ENCODE peak calls at places on chromosomes 16 and 17, in ten cellular contexts. B is heart left ventricle, X is ascending aorta, J is fibroblast of lung, T is BJ, Y is fibroblast of the aortic adventitia, Z is psoas muscle, N is fibroblast of pulmonary artery, O is ovary, Q is stomach. I is an unnamed sample.

GRCh38 chr17:80529904-80530292 is 14.7 kb upstream of the RPTOR start:
- DNase-seq in Q (no peak), T (no peak), N (no peak), Z (no peak), O (no peak), J (no peak), B (no peak), X (no peak), Y (no peak), I (no peak)

GRCh38 chr17:50922739-50923405 is 56.7 kb upstream of the TOB1 start:
- DNase-seq in B (no peak), T (no peak), Q (no peak), Z (no peak), Y (no peak), X (no peak), J (no peak), O (no peak), N (no peak), I (no peak)

GRCh38 chr17:37400505-37400904 is 6.1 kb downstream of the ACACA start:
- DNase-seq in B (no peak), O (no peak), Q (no peak), Z (no peak), X (no peak), N (no peak), T (no peak), J (no peak), Y (no peak), I (no peak)

GRCh38 chr17:9928601-9929341 is 23.7 kb upstream of the RCVRN start:
- DNase-seq in X (no peak), J (peak; percentile 93), T (peak; percentile 17), B (no peak), Y (peak; percentile 37), Z (no peak), N (peak; percentile 73), Q (no peak), O (peak; percentile 44), I (no peak)

GRCh38 chr17:69734656-69735055 is 320.2 kb downstream of the MAP2K6 start:
- DNase-seq in O (no peak), Q (no peak), B (no peak), Y (no peak), N (no peak), Z (no peak), T (no peak), J (no peak), X (no peak), I (no peak)

GRCh38 chr17:28046034-28046825 is 3.8 kb downstream of the NLK start:
- DNase-seq in B (no peak), N (no peak), T (no peak), Z (no peak), Q (no peak), J (no peak), X (no peak), Y (no peak), O (no peak), I (no peak)

GRCh38 chr16:63981639-63982038 is 1140.2 kb downstream of the CDH11 start:
- DNase-seq in Z (no peak), Y (no peak), N (no peak), B (no peak), O (no peak), X (no peak), T (no peak), Q (no peak), J (no peak), I (no peak)

GRCh38 chr16:50463581-50464324 is 84.4 kb upstream of the NKD1 start:
- DNase-seq in O (no peak), J (no peak), Z (no peak), Y (no peak), T (no peak), X (peak; percentile 18), B (no peak), Q (peak; percentile 48), N (no peak), I (no peak)

GRCh38 chr16:74623214-74623842 is 16.4 kb upstream of the GLG1 start:
- DNase-seq in N (peak; percentile 78), Q (peak; percentile 7), J (peak; percentile 75), B (no peak), T (no peak), Z (no peak), O (no peak), X (no peak), Y (peak; percentile 68), I (no peak)

GRCh38 chr17:19306160-19307111 is 56.1 kb downstream of the B9D1 start:
- DNase-seq in N (no peak), Z (no peak), B (no peak), J (no peak), Q (peak; percentile 30), O (no peak), T (no peak), Y (no peak), X (no peak), I (no peak)

GRCh38 chr17:57640079-57640478 is 105.0 kb downstream of the CCDC182 start:
- DNase-seq in B (no peak), Q (no peak), T (no peak), N (no peak), J (no peak), O (no peak), Y (no peak), X (no peak), Z (no peak), I (no peak)

GRCh38 chr17:57645950-57646686 is 99.0 kb downstream of the CCDC182 start:
- DNase-seq in T (no peak), X (no peak), Z (no peak), O (no peak), Q (no peak), N (no peak), J (no peak), B (no peak), Y (no peak), I (no peak)

GRCh38 chr17:57643062-57643461 is 102.0 kb downstream of the CCDC182 start:
- DNase-seq in Z (no peak), O (no peak), N (no peak), J (no peak), Y (no peak), Q (no peak), T (no peak), X (no peak), B (no peak), I (no peak)

GRCh38 chr17:57641761-57642160 is 103.3 kb downstream of the CCDC182 start:
- DNase-seq in J (no peak), Y (no peak), O (no peak), T (no peak), Q (no peak), N (no peak), B (no peak), Z (no peak), X (no peak), I (no peak)

DNA sequence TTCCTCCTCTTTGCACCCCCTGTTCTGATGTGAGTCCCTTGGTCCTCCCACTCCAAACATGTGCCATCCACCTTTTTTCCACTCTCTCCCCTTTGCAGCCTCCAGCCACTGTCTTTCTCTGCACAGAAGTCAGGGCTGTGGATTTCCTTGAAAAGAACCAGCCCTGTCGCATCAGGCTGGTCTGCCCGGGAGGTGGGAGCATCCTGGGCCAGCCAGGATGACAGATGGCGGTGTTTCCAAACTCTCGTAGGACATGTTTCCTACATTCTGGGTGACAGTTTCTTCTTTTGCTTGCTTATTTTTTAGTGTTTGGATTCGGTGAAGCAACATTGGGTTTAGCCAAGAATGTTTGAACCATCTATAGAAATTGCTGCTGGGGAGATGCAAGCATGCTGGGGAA is 100.8 kb downstream of the CCDC182 start:
- DNase-seq in J (no peak), T (no peak), Q (no peak), O (no peak), Y (no peak), X (no peak), Z (no peak), N (no peak), B (no peak), I (no peak)
- TF ChIP-seq CTCF in J (no peak), T (no peak), Q (no peak), O (no peak), Y (no peak), X (no peak), Z (no peak), N (no peak), B (no peak), I (no peak)

DNA sequence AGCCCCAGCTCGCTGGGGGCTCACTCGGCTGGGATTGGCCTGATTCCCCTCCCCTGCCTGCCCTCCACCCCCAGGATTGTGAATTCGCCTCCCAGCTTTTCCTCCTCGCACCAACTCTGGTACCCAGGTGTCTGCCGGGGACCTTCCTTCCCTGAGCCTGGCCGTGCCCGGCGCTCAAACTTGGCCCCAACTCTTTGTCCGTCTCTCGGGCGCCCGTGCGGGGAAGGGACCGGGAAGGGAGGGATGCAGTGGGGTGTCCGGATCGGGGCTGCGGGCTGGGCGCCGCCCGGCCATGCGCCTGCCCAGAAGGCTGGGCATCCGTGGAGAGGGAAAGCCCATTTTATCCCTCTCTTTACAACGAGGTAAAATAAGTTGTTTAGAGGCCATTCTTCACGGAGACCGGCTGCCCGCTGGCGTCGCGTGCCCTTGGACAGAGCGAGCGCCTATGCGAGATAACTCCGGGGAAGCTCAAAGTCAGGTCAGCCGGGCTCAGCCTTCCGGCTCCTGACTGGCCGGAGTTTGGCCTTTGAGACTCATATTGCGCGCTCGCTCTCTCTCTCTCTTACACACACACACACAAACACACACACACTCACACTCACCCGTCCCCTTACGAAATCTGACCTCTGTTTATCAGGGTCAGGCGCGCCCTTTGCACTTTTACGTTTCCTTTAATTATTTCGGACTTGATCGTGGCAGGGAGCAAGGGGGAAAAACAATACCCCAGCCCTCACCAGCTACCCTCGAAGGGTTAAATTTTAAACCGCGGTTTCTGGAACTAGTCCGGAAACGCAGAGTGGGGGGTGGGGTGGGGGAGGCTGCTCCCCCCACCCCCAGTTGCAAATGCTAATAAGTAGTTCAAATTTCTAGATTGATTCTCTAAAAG is 798 bp upstream of the MAF start:
- DNase-seq in B (peak; percentile 51), Y (no peak), Z (peak; percentile 75), J (peak; percentile 54), N (peak; percentile 10), Q (peak; percentile 72), T (no peak), O (peak; percentile 68), X (peak; percentile 79), I (peak; percentile 76)
- H3K4me3 ChIP-seq in B (peak overlapping the region; percentile 62), Y (peak overlapping the region; percentile 48), Z (peak overlapping the region; percentile 80), J (peak overlapping the region; percentile 73), N (peak overlapping the region; percentile 45), Q (peak overlapping the region; percentile 89), T (peak overlapping the region; percentile 56), O (peak overlapping the region; percentile 93), X (peak overlapping the region; percentile 80), I (peak overlapping the region; percentile 41)

DNA sequence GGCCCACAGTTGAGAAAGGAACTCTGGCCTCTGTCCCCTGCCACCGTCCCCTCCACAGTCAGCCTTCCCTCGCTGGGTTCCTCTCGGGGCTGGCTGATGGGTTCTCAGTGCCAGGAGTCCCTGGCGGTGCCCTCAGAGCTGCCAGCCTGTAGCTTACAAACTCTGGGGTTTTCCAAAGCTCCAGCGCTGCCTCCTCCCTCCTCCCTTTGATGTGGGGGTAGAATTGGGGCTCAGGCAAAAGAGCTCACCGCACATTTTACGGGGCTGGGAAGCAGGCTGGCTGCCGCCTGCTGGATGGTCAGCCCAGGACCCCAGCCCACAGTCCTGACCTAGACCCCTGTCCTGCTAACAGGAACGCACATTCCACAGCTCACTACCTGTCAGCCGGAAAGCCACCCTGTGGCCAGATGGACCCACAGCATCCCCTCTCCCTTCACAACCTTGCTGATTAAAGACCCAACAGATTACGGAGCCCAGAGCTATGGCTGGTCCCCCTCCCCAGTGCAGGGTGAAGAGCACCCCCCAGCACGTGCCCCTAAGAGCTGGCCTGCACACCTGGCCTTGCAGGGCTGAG is 6.0 kb downstream of the VASN start:
- DNase-seq in Z (no peak), B (no peak), Y (no peak), X (peak; percentile 72), J (no peak), Q (peak; percentile 53), T (no peak), N (no peak), O (no peak), I (no peak)
- TF ChIP-seq CTCF in Z (no peak), B (no peak), Y (peak; percentile 33), X (no peak), J (peak; percentile 13), Q (no peak), T (no peak), N (no peak), O (no peak), I (no peak)

GRCh38 chr17:67637901-67638641 is 79.7 kb upstream of the NOL11 start:
- DNase-seq in O (peak; percentile 37), J (no peak), Q (peak; percentile 86), N (no peak), B (no peak), X (no peak), T (no peak), Z (no peak), Y (no peak), I (peak; percentile 85)
- H3K4me3 ChIP-seq in O (no peak overlapping the region), J (no peak overlapping the region), Q (no peak overlapping the region), N (no peak overlapping the region), B (no peak overlapping the region), X (no peak overlapping the region), T (no peak overlapping the region), Z (no peak overlapping the region), Y (no peak overlapping the region), I (no peak overlapping the region)

I was measured in pancreas.